ENCODE peak calls at places on chromosomes 16 and 17, in ten cellular contexts. S, R, B, D, Q, G, T, O, V and H are unnamed samples.

GRCh38 chr16:48498761-48499600 is 111.0 kb downstream of the N4BP1 start:
- DNase-seq in S (no peak), R (peak; percentile 94), B (no peak), D (peak; percentile 30), Q (peak; percentile 30), G (peak; percentile 78), T (peak; percentile 80), O (peak; percentile 80), V (no peak), H (no peak)

GRCh38 chr16:87043273-87044030 is 273.7 kb downstream of the C16orf95 start:
- DNase-seq in S (no peak), R (no peak), B (no peak), D (no peak), Q (no peak), G (no peak), T (no peak), O (peak; percentile 15), V (no peak), H (no peak)

GRCh38 chr17:16019347-16019746 is 19.7 kb downstream of the TTC19 start:
- DNase-seq in S (no peak), R (no peak), B (no peak), D (no peak), Q (no peak), G (no peak), T (no peak), O (no peak), V (no peak), H (no peak)

GRCh38 chr17:48756816-48757215 is 28.3 kb upstream of the HOXB13 start:
- DNase-seq in S (no peak), R (no peak), B (no peak), D (no peak), Q (no peak), G (no peak), T (no peak), O (no peak), V (no peak), H (peak; percentile 4)

GRCh38 chr16:67857547-67858233 is 10.2 kb upstream of the CENPT start:
- DNase-seq in S (no peak), R (peak; percentile 84), B (no peak), D (no peak), Q (peak; percentile 99), G (peak; percentile 75), T (peak; percentile 91), O (peak; percentile 95), V (no peak), H (no peak)

GRCh38 chr16:50676684-50677225 is 4.4 kb downstream of the SNX20 start:
- DNase-seq in S (no peak), R (no peak), B (no peak), D (no peak), Q (no peak), G (no peak), T (no peak), O (no peak), V (no peak), H (no peak)

GRCh38 chr16:15682105-15682570 is 32.1 kb downstream of the NDE1 start:
- DNase-seq in S (no peak), R (peak; percentile 87), B (no peak), D (no peak), Q (peak; percentile 84), G (no peak), T (peak; percentile 54), O (peak; percentile 81), V (no peak), H (no peak)

GRCh38 chr17:20302191-20302917 is 165.0 kb downstream of the LGALS9B start:
- DNase-seq in S (no peak), R (peak; percentile 30), B (no peak), D (no peak), Q (no peak), G (no peak), T (no peak), O (no peak), V (no peak), H (no peak)

GRCh38 chr17:72254808-72255449 is 134.1 kb downstream of the SOX9 start:
- DNase-seq in S (no peak), R (no peak), B (no peak), D (no peak), Q (peak; percentile 17), G (no peak), T (no peak), O (no peak), V (no peak), H (no peak)